ENCODE peak calls at places on chromosomes 13 and 19, in ten cellular contexts. K is ascending aorta; C is adrenal gland; T is heart right ventricle; Y is effector memory CD4-positive, alpha-beta T cell; L is small intestine; Q is ovary; I is K562; J is esophagus squamous epithelium; H is IMR-90. A is an unnamed sample.

GRCh38 chr13:32824671-32825070 is 191.6 kb upstream of the KL start:
- DNase-seq in L (no peak), Y (no peak), K (no peak), Q (no peak), I (no peak), T (no peak), C (peak; percentile 7), J (no peak), H (peak; percentile 95), A (no peak)

GRCh38 chr19:34226036-34226435 is 28.3 kb upstream of the GARRE1 start:
- DNase-seq in C (no peak), Y (no peak), I (no peak), T (no peak), K (no peak), J (no peak), H (no peak), Q (no peak), L (no peak), A (no peak)

GRCh38 chr19:13082192-13083007 is 20.3 kb downstream of the LYL1 start:
- DNase-seq in J (no peak), Q (no peak), I (peak; percentile 65), K (no peak), H (peak; percentile 62), C (no peak), T (no peak), Y (no peak), L (no peak), A (no peak)

GRCh38 chr13:46289260-46289955 is 77.7 kb downstream of the LRRC63 start:
- DNase-seq in K (no peak), Y (no peak), H (no peak), I (no peak), Q (no peak), L (no peak), T (no peak), C (no peak), J (no peak), A (no peak)

GRCh38 chr19:22882797-22883196 is 50.7 kb downstream of the ZNF723 start:
- DNase-seq in T (peak; percentile 5), C (no peak), L (peak; percentile 0), K (no peak), I (peak; percentile 10), J (no peak), Q (no peak), H (peak; percentile 13), Y (no peak), A (no peak)

GRCh38 chr19:32566246-32566830 is 14.7 kb upstream of the PDCD5 start:
- DNase-seq in Y (no peak), H (peak; percentile 29), C (no peak), L (no peak), T (no peak), K (no peak), J (no peak), Q (no peak), I (no peak), A (no peak)

GRCh38 chr13:50650478-50650877 is 193.0 kb downstream of the DLEU7 start:
- DNase-seq in C (no peak), J (no peak), T (no peak), I (no peak), L (no peak), K (no peak), Q (no peak), H (no peak), Y (no peak), A (no peak)

GRCh38 chr13:53010374-53011105 is 18.1 kb upstream of the OLFM4 start:
- DNase-seq in J (no peak), K (no peak), H (no peak), L (peak; percentile 97), C (no peak), T (no peak), I (no peak), Y (no peak), Q (no peak), A (no peak)

GRCh38 chr19:37136118-37136517 is 36.4 kb downstream of the ZNF585A start:
- DNase-seq in C (no peak), Q (no peak), H (no peak), T (no peak), L (no peak), J (no peak), Y (no peak), K (no peak), I (no peak), A (no peak)
- H3K9me3 ChIP-seq in C (peaks cover 6% of the 10 kb centered on the region), Q (peaks cover 7% of the 10 kb centered on the region), H (peaks cover 63% of the 10 kb centered on the region), T (peaks cover 100% of the 10 kb centered on the region), L (peaks cover 2% of the 10 kb centered on the region), J (peaks cover 96% of the 10 kb centered on the region), Y (peaks cover 61% of the 10 kb centered on the region), K (peaks cover 92% of the 10 kb centered on the region), I (peaks cover 4% of the 10 kb centered on the region), A (peaks cover 86% of the 10 kb centered on the region)

GRCh38 chr19:39823693-39824092 is 10.3 kb downstream of the DYRK1B start:
- DNase-seq in K (no peak), H (no peak), C (no peak), L (no peak), J (no peak), T (no peak), Y (no peak), I (no peak), Q (no peak), A (no peak)

GRCh38 chr19:39825531-39826076 is 8.4 kb downstream of the DYRK1B start:
- DNase-seq in Y (no peak), K (no peak), L (no peak), I (no peak), H (no peak), C (no peak), T (no peak), J (no peak), Q (peak; percentile 53), A (peak; percentile 67)

GRCh38 chr19:39824143-39825092 is 9.5 kb downstream of the DYRK1B start:
- DNase-seq in J (peak; percentile 71), T (peak; percentile 93), L (peak; percentile 96), H (peak; percentile 91), C (peak; percentile 94), Q (peak; percentile 80), I (no peak), Y (peak; percentile 79), K (peak; percentile 84), A (peak; percentile 87)

GRCh38 chr19:39826311-39826945 is 7.5 kb downstream of the DYRK1B start:
- DNase-seq in L (no peak), C (no peak), Q (no peak), I (no peak), Y (no peak), J (no peak), K (no peak), H (no peak), T (no peak), A (no peak)

DNA sequence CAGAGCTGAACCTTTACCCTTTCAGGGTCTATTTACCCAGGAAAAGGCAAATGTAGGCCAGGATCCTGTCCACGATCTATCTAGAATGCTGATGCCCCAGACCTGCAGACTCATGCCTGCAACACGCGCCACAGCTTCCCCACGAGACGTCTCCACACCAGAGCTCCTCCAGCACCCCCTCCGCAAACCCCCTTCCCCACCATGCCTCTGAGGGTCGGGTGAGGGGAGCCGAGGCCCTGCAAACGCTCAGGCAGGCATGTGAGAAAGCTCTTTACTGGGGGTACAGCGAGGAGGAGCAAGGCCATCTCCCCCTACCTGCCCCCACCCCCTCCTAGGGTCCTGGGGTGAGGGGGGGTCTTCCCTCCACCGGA is 8.9 kb downstream of the DYRK1B start:
- DNase-seq in Y (no peak), H (no peak), Q (no peak), I (no peak), C (no peak), L (no peak), J (no peak), K (no peak), T (no peak), A (no peak)
- H3K27ac ChIP-seq in Y (peak overlapping the region; percentile 63), H (no peak overlapping the region), Q (peak overlapping the region; percentile 61), I (no peak overlapping the region), C (peak overlapping the region; percentile 64), L (peak overlapping the region; percentile 82), J (peak overlapping the region; percentile 80), K (no peak overlapping the region), T (peak overlapping the region; percentile 74), A (peak overlapping the region; percentile 55)

DNA sequence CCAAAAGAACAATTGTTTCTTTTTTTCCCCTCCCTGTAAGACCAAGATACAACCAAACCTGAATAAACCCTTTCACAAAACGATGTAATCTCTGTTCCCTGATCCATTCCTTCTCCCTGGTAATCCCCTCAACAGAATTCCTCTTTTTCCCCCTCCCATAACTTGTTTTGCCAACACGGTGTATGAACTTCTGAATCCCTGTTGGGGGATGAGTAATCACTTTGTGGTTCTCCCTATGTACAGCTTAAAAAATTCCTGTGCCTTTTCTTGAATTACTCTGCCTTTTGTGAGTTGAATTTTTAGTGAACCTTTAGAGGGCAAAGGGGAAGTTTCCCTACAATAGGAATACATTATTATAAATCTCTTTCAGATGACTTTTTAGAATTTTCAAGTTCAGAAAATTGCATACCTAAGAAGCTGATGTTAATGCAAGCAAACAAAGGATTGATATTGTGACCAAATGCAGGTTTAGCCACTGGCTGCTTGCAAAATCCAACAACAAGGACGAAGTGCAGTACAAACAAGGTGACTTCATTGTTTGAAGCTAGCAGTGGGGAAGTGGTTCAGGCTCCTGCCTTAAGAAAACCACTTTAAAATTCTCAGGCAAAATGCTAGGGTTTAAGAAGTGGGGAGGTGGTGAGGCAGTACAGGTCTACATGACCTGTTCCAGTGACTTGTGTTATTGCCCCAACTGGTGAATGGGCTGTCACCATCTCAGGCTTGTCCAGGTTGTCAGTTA is 15.0 kb upstream of the EPSTI1 start:
- DNase-seq in C (no peak), Q (no peak), K (no peak), Y (no peak), I (no peak), H (peak; percentile 63), L (no peak), J (no peak), T (no peak), A (no peak)
- H3K4me1 ChIP-seq in C (peaks cover 7% of the 10 kb centered on the region), Q (no peaks in the 10 kb centered on the region), K (no peaks in the 10 kb centered on the region), Y (no peaks in the 10 kb centered on the region), I (no peaks in the 10 kb centered on the region), H (peaks cover 21% of the 10 kb centered on the region), L (no peaks in the 10 kb centered on the region), J (peaks cover 5% of the 10 kb centered on the region), T (peaks cover 7% of the 10 kb centered on the region), A (peaks cover 3% of the 10 kb centered on the region)

GRCh38 chr19:56947206-56947605 is 106.7 kb upstream of the PEG3 start:
- DNase-seq in J (no peak), H (no peak), C (no peak), L (no peak), K (no peak), T (no peak), Y (no peak), I (no peak), Q (no peak), A (no peak)

GRCh38 chr19:56951672-56952071 is 111.1 kb upstream of the PEG3 start:
- DNase-seq in I (no peak), Q (no peak), H (no peak), K (no peak), T (no peak), L (no peak), J (no peak), Y (no peak), C (no peak), A (no peak)

GRCh38 chr19:56946164-56946563 is 105.6 kb upstream of the PEG3 start:
- DNase-seq in K (no peak), L (no peak), Y (no peak), C (peak; percentile 67), J (no peak), Q (peak; percentile 69), I (no peak), T (no peak), H (no peak), A (no peak)

GRCh38 chr19:56953411-56953810 is 112.9 kb upstream of the PEG3 start:
- DNase-seq in K (no peak), L (no peak), C (no peak), Q (no peak), J (no peak), Y (no peak), H (no peak), T (no peak), I (no peak), A (no peak)

DNA sequence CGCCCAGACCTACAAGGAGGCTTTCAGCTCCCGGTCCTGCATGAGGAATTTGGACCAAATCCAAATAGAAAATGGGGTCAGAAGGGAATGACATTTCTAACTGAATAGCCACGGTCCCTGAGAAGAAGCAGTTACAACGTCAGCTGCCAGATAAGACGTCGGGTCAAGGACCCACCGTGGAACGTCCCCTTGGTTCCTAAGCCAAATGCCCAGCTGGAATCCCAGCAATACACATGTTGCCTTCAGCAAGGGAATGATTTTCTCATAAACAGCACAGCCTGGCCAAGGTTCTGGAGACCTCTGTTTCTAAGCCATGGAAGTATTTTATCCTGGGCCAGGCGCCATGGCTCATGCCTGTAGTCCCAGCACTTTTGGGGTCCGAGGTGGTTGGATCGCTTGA is 109.1 kb upstream of the PEG3 start:
- DNase-seq in K (no peak), I (no peak), H (no peak), J (no peak), C (peak; percentile 92), Y (no peak), Q (peak; percentile 89), L (no peak), T (no peak), A (no peak)
- H3K9me3 ChIP-seq in K (no peaks in the 10 kb centered on the region), I (no peaks in the 10 kb centered on the region), H (peaks cover 39% of the 10 kb centered on the region), J (peaks cover 9% of the 10 kb centered on the region), C (no peaks in the 10 kb centered on the region), Y (no peaks in the 10 kb centered on the region), Q (no peaks in the 10 kb centered on the region), L (no peaks in the 10 kb centered on the region), T (no peaks in the 10 kb centered on the region), A (no peaks in the 10 kb centered on the region)

A was measured in upper lobe of right lung.